ENCODE peak calls at places on chromosomes 5 and 9, in ten cellular contexts. E is ELR; B is NCI-H1092 treated with DMSO at 0.1 percent for 48 hours; Y is KBM-7; S is uterus; T is C1 segment of cervical spinal cord; V is CD4-positive, alpha-beta T cell; N is ACHN; A is NCI-H524; P is NCI-H748 treated with DMSO at 0.1 percent for 48 hours. M is an unnamed sample.

GRCh38 chr5:62596096-62596495 is 17.5 kb downstream of the LRRC70 start:
- DNase-seq in E (peak; percentile 11), B (no peak), Y (no peak), S (no peak), T (no peak), V (no peak), N (no peak), A (no peak), P (no peak), M (no peak)

GRCh38 chr5:55502759-55503158 is 32.0 kb downstream of the PLPP1 start:
- DNase-seq in E (no peak), B (no peak), Y (peak; percentile 70), S (no peak), T (no peak), V (no peak), N (no peak), A (no peak), P (no peak), M (no peak)

GRCh38 chr5:54093081-54093492 is 217.3 kb downstream of the ARL15 start:
- DNase-seq in E (peak; percentile 60), B (peak; percentile 4), Y (no peak), S (no peak), T (no peak), V (no peak), N (no peak), A (no peak), P (no peak), M (no peak)

GRCh38 chr5:127440831-127441230 is 76.6 kb upstream of the PRRC1 start:
- DNase-seq in E (peak; percentile 51), B (no peak), Y (no peak), S (no peak), T (no peak), V (no peak), N (no peak), A (no peak), P (no peak), M (no peak)

GRCh38 chr9:759983-760715 is 81.3 kb upstream of the DMRT1 start:
- DNase-seq in E (no peak), B (no peak), Y (no peak), S (no peak), T (no peak), V (no peak), N (no peak), A (no peak), P (no peak), M (no peak)

GRCh38 chr9:120374817-120375216 is 205.2 kb downstream of the CDK5RAP2 start:
- DNase-seq in E (no peak), B (no peak), Y (no peak), S (no peak), T (no peak), V (no peak), N (no peak), A (no peak), P (no peak), M (no peak)

GRCh38 chr5:8340739-8341344 is 471.9 kb downstream of the MTRR start:
- DNase-seq in E (peak; percentile 42), B (peak; percentile 16), Y (peak; percentile 12), S (no peak), T (no peak), V (no peak), N (peak; percentile 34), A (peak; percentile 63), P (peak; percentile 85), M (no peak)

GRCh38 chr9:69605406-69605805 is 66.8 kb downstream of the APBA1 start:
- DNase-seq in E (no peak), B (peak; percentile 19), Y (no peak), S (no peak), T (no peak), V (no peak), N (no peak), A (no peak), P (peak; percentile 18), M (no peak)

GRCh38 chr5:14247054-14247386 is 103.9 kb downstream of the TRIO start:
- DNase-seq in E (no peak), B (no peak), Y (no peak), S (no peak), T (no peak), V (no peak), N (no peak), A (peak; percentile 45), P (no peak), M (no peak)

GRCh38 chr5:134989291-134989830 is 21.7 kb downstream of the CATSPER3 start:
- DNase-seq in E (no peak), B (no peak), Y (no peak), S (no peak), T (no peak), V (no peak), N (no peak), A (no peak), P (no peak), M (no peak)

GRCh38 chr9:110214553-110214952 is 6.6 kb upstream of the C9orf152 start:
- DNase-seq in E (no peak), B (no peak), Y (no peak), S (no peak), T (no peak), V (no peak), N (no peak), A (no peak), P (no peak), M (no peak)

GRCh38 chr5:41636605-41637004 is 126.2 kb upstream of the PLCXD3 start:
- DNase-seq in E (peak; percentile 54), B (peak; percentile 41), Y (peak; percentile 26), S (no peak), T (no peak), V (no peak), N (peak; percentile 25), A (peak; percentile 82), P (no peak), M (no peak)

GRCh38 chr5:67335391-67335790 is 138.8 kb upstream of the CD180 start:
- DNase-seq in E (no peak), B (no peak), Y (no peak), S (no peak), T (no peak), V (no peak), N (no peak), A (no peak), P (no peak), M (no peak)

GRCh38 chr5:39639618-39640078 is 214.9 kb upstream of the DAB2 start:
- DNase-seq in E (peak; percentile 88), B (no peak), Y (no peak), S (no peak), T (no peak), V (no peak), N (no peak), A (no peak), P (no peak), M (no peak)

GRCh38 chr5:126002222-126002897 is 420.8 kb upstream of the GRAMD2B start:
- DNase-seq in E (no peak), B (peak; percentile 83), Y (no peak), S (peak; percentile 66), T (peak; percentile 40), V (no peak), N (peak; percentile 83), A (peak; percentile 42), P (no peak), M (peak; percentile 79)

GRCh38 chr5:59236996-59237395 is 654.1 kb downstream of the RAB3C start:
- DNase-seq in E (no peak), B (no peak), Y (no peak), S (no peak), T (no peak), V (no peak), N (no peak), A (no peak), P (no peak), M (no peak)

GRCh38 chr9:93258818-93259489 is 75.0 kb downstream of the WNK2 start:
- DNase-seq in E (no peak), B (no peak), Y (no peak), S (peak; percentile 6), T (no peak), V (no peak), N (no peak), A (no peak), P (no peak), M (peak; percentile 48)

GRCh38 chr5:535781-536698 is 11.8 kb upstream of the SLC9A3 start:
- DNase-seq in E (no peak), B (peak; percentile 71), Y (no peak), S (no peak), T (no peak), V (no peak), N (no peak), A (no peak), P (no peak), M (peak; percentile 46)

GRCh38 chr5:125868035-125868434 is 555.2 kb upstream of the GRAMD2B start:
- DNase-seq in E (no peak), B (no peak), Y (no peak), S (no peak), T (no peak), V (no peak), N (no peak), A (no peak), P (no peak), M (no peak)

GRCh38 chr9:69027355-69028097 is 8.0 kb upstream of the FXN start:
- DNase-seq in E (peak; percentile 60), B (peak; percentile 46), Y (peak; percentile 82), S (no peak), T (no peak), V (no peak), N (peak; percentile 39), A (peak; percentile 13), P (peak; percentile 60), M (no peak)

GRCh38 chr9:130201399-130201873 is 29.2 kb downstream of the NCS1 start:
- DNase-seq in E (no peak), B (no peak), Y (no peak), S (no peak), T (no peak), V (no peak), N (no peak), A (no peak), P (no peak), M (no peak)

GRCh38 chr9:134655591-134656333 is 14.2 kb downstream of the COL5A1 start:
- DNase-seq in E (no peak), B (no peak), Y (no peak), S (no peak), T (no peak), V (no peak), N (no peak), A (peak; percentile 39), P (no peak), M (peak; percentile 51)

GRCh38 chr5:39209924-39210323 is 9.4 kb downstream of the FYB1 start:
- DNase-seq in E (no peak), B (no peak), Y (peak; percentile 88), S (no peak), T (no peak), V (peak; percentile 80), N (no peak), A (no peak), P (no peak), M (no peak)

GRCh38 chr9:135402739-135403695 is 76.6 kb upstream of the PPP1R26 start:
- DNase-seq in E (no peak), B (no peak), Y (no peak), S (no peak), T (no peak), V (no peak), N (no peak), A (no peak), P (no peak), M (no peak)